ENCODE peak calls at places on chromosomes 16 and 17, in four cellular contexts. One of them, this sample, is unnamed.

GRCh38 chr16:55367796-55368195 is 43.8 kb downstream of the IRX6 start:
- DNase-seq in right cardiac atrium: no peak
- DNase-seq in tibial artery: no peak
- DNase-seq in cardiac muscle cell: no peak
- DNase-seq in this sample: no peak

GRCh38 chr16:19851476-19851875 is 33.2 kb downstream of the GPRC5B start:
- DNase-seq in right cardiac atrium: peak; percentile 29
- DNase-seq in cardiac muscle cell: no peak
- DNase-seq in tibial artery: no peak
- DNase-seq in this sample: no peak

GRCh38 chr16:74186589-74186988 is 110.0 kb upstream of the PSMD7 start:
- DNase-seq in tibial artery: no peak
- DNase-seq in right cardiac atrium: no peak
- DNase-seq in cardiac muscle cell: no peak
- DNase-seq in this sample: no peak

GRCh38 chr16:79833559-79833958 is 233.0 kb upstream of the MAF start:
- DNase-seq in cardiac muscle cell: no peak
- DNase-seq in right cardiac atrium: no peak
- DNase-seq in tibial artery: no peak
- DNase-seq in this sample: no peak

GRCh38 chr16:3857189-3858013 is 23.1 kb downstream of the CREBBP start:
- DNase-seq in right cardiac atrium: no peak
- DNase-seq in tibial artery: peak; percentile 65
- DNase-seq in cardiac muscle cell: no peak
- DNase-seq in this sample: no peak

GRCh38 chr17:60091908-60092331 is 13.2 kb upstream of the HEATR6 start:
- DNase-seq in cardiac muscle cell: no peak
- DNase-seq in tibial artery: no peak
- DNase-seq in right cardiac atrium: no peak
- DNase-seq in this sample: no peak

GRCh38 chr17:57832299-57832698 is 17.5 kb downstream of the MRPS23 start:
- DNase-seq in tibial artery: no peak
- DNase-seq in right cardiac atrium: no peak
- DNase-seq in cardiac muscle cell: no peak
- DNase-seq in this sample: no peak

GRCh38 chr16:1458336-1458976 is 14.1 kb upstream of the CCDC154 start:
- DNase-seq in tibial artery: no peak
- DNase-seq in cardiac muscle cell: no peak
- DNase-seq in right cardiac atrium: no peak
- DNase-seq in this sample: no peak

GRCh38 chr16:1308036-1308976 is 1.1 kb upstream of the UBE2I start:
- DNase-seq in cardiac muscle cell: no peak
- DNase-seq in right cardiac atrium: no peak
- DNase-seq in tibial artery: no peak
- DNase-seq in this sample: no peak

GRCh38 chr17:80910043-80910442 is 81.6 kb upstream of the CHMP6 start:
- DNase-seq in right cardiac atrium: no peak
- DNase-seq in tibial artery: no peak
- DNase-seq in cardiac muscle cell: no peak
- DNase-seq in this sample: no peak

GRCh38 chr16:23354246-23354645 is 52.1 kb downstream of the SCNN1B start:
- DNase-seq in cardiac muscle cell: no peak
- DNase-seq in right cardiac atrium: no peak
- DNase-seq in tibial artery: no peak
- DNase-seq in this sample: no peak

GRCh38 chr16:89921699-89922476 is 1.3 kb upstream of the TUBB3 start:
- DNase-seq in cardiac muscle cell: peak; percentile 50
- DNase-seq in right cardiac atrium: peak; percentile 95
- DNase-seq in tibial artery: peak; percentile 78
- DNase-seq in this sample: peak; percentile 71

GRCh38 chr17:10744509-10745000 is 14.7 kb upstream of the TMEM220 start:
- DNase-seq in cardiac muscle cell: no peak
- DNase-seq in right cardiac atrium: no peak
- DNase-seq in tibial artery: no peak
- DNase-seq in this sample: no peak

GRCh38 chr16:79437764-79438728 is 162.5 kb downstream of the MAF start:
- DNase-seq in right cardiac atrium: peak; percentile 70
- DNase-seq in cardiac muscle cell: no peak
- DNase-seq in tibial artery: no peak
- DNase-seq in this sample: no peak

GRCh38 chr17:57535652-57536018 is 209.5 kb downstream of the CCDC182 start:
- DNase-seq in cardiac muscle cell: no peak
- DNase-seq in tibial artery: no peak
- DNase-seq in right cardiac atrium: no peak
- DNase-seq in this sample: no peak

GRCh38 chr17:56478836-56479447 is 114.6 kb upstream of the NOG start:
- DNase-seq in cardiac muscle cell: peak; percentile 39
- DNase-seq in right cardiac atrium: no peak
- DNase-seq in tibial artery: no peak
- DNase-seq in this sample: no peak

GRCh38 chr17:74729368-74729767 is 7.7 kb upstream of the RAB37 start:
- DNase-seq in tibial artery: no peak
- DNase-seq in cardiac muscle cell: no peak
- DNase-seq in right cardiac atrium: no peak
- DNase-seq in this sample: no peak

GRCh38 chr16:54296543-54296942 is 10.0 kb upstream of the IRX3 start:
- DNase-seq in cardiac muscle cell: no peak
- DNase-seq in right cardiac atrium: no peak
- DNase-seq in tibial artery: no peak
- DNase-seq in this sample: no peak

GRCh38 chr17:67476787-67477335 is 99.8 kb downstream of the PITPNC1 start:
- DNase-seq in tibial artery: no peak
- DNase-seq in right cardiac atrium: no peak
- DNase-seq in cardiac muscle cell: no peak
- DNase-seq in this sample: no peak

GRCh38 chr17:79946352-79947231 is 89.1 kb downstream of the TBC1D16 start:
- DNase-seq in cardiac muscle cell: no peak
- DNase-seq in right cardiac atrium: no peak
- DNase-seq in tibial artery: peak; percentile 18
- DNase-seq in this sample: no peak

GRCh38 chr16:73219176-73219575 is 171.2 kb upstream of the ZFHX3 start:
- DNase-seq in tibial artery: no peak
- DNase-seq in right cardiac atrium: no peak
- DNase-seq in cardiac muscle cell: no peak
- DNase-seq in this sample: no peak

GRCh38 chr17:40433551-40434384 is 9.5 kb upstream of the IGFBP4 start:
- DNase-seq in cardiac muscle cell: no peak
- DNase-seq in right cardiac atrium: no peak
- DNase-seq in tibial artery: no peak
- DNase-seq in this sample: no peak

GRCh38 chr17:45149669-45150603 is 1.7 kb downstream of the HEXIM1 start:
- DNase-seq in tibial artery: peak; percentile 83
- DNase-seq in cardiac muscle cell: peak; percentile 76
- DNase-seq in right cardiac atrium: peak; percentile 77
- DNase-seq in this sample: no peak

GRCh38 chr17:36485805-36486203 is 677 bp upstream of the ZNHIT3 start:
- DNase-seq in right cardiac atrium: no peak
- DNase-seq in tibial artery: no peak
- DNase-seq in cardiac muscle cell: no peak
- DNase-seq in this sample: no peak

GRCh38 chr17:37261286-37261685 is 114.5 kb upstream of the C17orf78 start:
- DNase-seq in right cardiac atrium: no peak
- DNase-seq in cardiac muscle cell: no peak
- DNase-seq in tibial artery: no peak
- DNase-seq in this sample: no peak

GRCh38 chr16:77171750-77172635 is 19.0 kb upstream of the MON1B start:
- DNase-seq in cardiac muscle cell: peak; percentile 76
- DNase-seq in right cardiac atrium: no peak
- DNase-seq in tibial artery: no peak
- DNase-seq in this sample: no peak

GRCh38 chr17:65472602-65473001 is 88.8 kb downstream of the AXIN2 start:
- DNase-seq in right cardiac atrium: peak; percentile 63
- DNase-seq in cardiac muscle cell: peak; percentile 55
- DNase-seq in tibial artery: peak; percentile 69
- DNase-seq in this sample: peak; percentile 61

GRCh38 chr16:66359012-66359411 is 7.5 kb upstream of the CDH5 start:
- DNase-seq in right cardiac atrium: no peak
- DNase-seq in cardiac muscle cell: peak; percentile 19
- DNase-seq in tibial artery: no peak
- DNase-seq in this sample: no peak

GRCh38 chr16:69613283-69614154 is 47.8 kb downstream of the NFAT5 start:
- DNase-seq in cardiac muscle cell: no peak
- DNase-seq in right cardiac atrium: no peak
- DNase-seq in tibial artery: no peak
- DNase-seq in this sample: no peak

GRCh38 chr17:49596613-49597244 is 21.1 kb downstream of the NXPH3 start:
- DNase-seq in right cardiac atrium: no peak
- DNase-seq in tibial artery: no peak
- DNase-seq in cardiac muscle cell: no peak
- DNase-seq in this sample: no peak

GRCh38 chr17:65364408-65364807 is 197.0 kb downstream of the AXIN2 start:
- DNase-seq in right cardiac atrium: no peak
- DNase-seq in cardiac muscle cell: no peak
- DNase-seq in tibial artery: no peak
- DNase-seq in this sample: no peak

GRCh38 chr17:77594416-77595209 is 363.9 kb upstream of the TNRC6C start:
- DNase-seq in cardiac muscle cell: no peak
- DNase-seq in tibial artery: no peak
- DNase-seq in right cardiac atrium: no peak
- DNase-seq in this sample: no peak

GRCh38 chr16:66740533-66740932 is 10.9 kb downstream of the DYNC1LI2 start:
- DNase-seq in right cardiac atrium: peak; percentile 21
- DNase-seq in tibial artery: no peak
- DNase-seq in cardiac muscle cell: no peak
- DNase-seq in this sample: no peak

GRCh38 chr16:8620535-8620934 is 963 bp upstream of the METTL22 start:
- DNase-seq in cardiac muscle cell: no peak
- DNase-seq in tibial artery: no peak
- DNase-seq in right cardiac atrium: no peak
- DNase-seq in this sample: no peak

GRCh38 chr17:81859906-81860755 is at the start of gene P4HB:
- DNase-seq in cardiac muscle cell: no peak
- DNase-seq in tibial artery: peak; percentile 54
- DNase-seq in right cardiac atrium: peak; percentile 35
- DNase-seq in this sample: no peak

GRCh38 chr16:67555795-67556212 is 6.5 kb upstream of the CTCF start:
- DNase-seq in cardiac muscle cell: no peak
- DNase-seq in tibial artery: no peak
- DNase-seq in right cardiac atrium: no peak
- DNase-seq in this sample: no peak

GRCh38 chr17:59746849-59747445 is 39.5 kb downstream of the VMP1 start:
- DNase-seq in cardiac muscle cell: peak; percentile 49
- DNase-seq in tibial artery: no peak
- DNase-seq in right cardiac atrium: no peak
- DNase-seq in this sample: no peak

DNA sequence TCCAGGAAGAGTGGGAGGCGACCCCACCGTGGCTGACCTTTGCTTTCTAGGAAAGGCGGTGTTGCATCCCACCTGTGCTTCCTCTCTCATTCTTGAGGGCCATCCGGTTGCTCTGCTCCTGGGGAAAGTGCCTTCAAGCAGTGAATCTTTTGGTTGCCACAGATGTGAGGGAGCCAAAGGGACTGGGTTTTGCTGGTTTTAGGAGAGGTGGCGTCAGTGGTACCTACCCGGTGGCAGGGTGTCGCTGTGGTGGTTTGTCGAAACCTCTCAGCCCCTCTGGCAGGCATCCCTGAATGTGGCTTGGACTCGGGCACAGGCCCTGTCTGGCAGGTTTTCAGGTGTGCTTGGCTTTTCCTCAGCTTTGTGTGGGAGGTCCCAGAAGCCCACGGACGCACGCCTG is 611.5 kb downstream of the KCNJ18 start:
- DNase-seq in tibial artery: no peak
- DNase-seq in right cardiac atrium: no peak
- DNase-seq in cardiac muscle cell: no peak
- DNase-seq in this sample: no peak
- H3K9me3 ChIP-seq in tibial artery: no peaks in the 10 kb centered on the region
- H3K9me3 ChIP-seq in right cardiac atrium: no peaks in the 10 kb centered on the region
- H3K9me3 ChIP-seq in cardiac muscle cell: no peaks in the 10 kb centered on the region
- H3K9me3 ChIP-seq in this sample: no peaks in the 10 kb centered on the region

GRCh38 chr16:57341441-57342303 is 16.9 kb upstream of the CCL22 start:
- DNase-seq in right cardiac atrium: no peak
- DNase-seq in cardiac muscle cell: no peak
- DNase-seq in tibial artery: no peak
- DNase-seq in this sample: no peak

GRCh38 chr16:57345666-57346204 is 12.8 kb upstream of the CCL22 start:
- DNase-seq in tibial artery: no peak
- DNase-seq in cardiac muscle cell: no peak
- DNase-seq in right cardiac atrium: no peak
- DNase-seq in this sample: no peak

GRCh38 chr16:57345021-57345420 is 13.6 kb upstream of the CCL22 start:
- DNase-seq in tibial artery: no peak
- DNase-seq in cardiac muscle cell: no peak
- DNase-seq in right cardiac atrium: no peak
- DNase-seq in this sample: no peak

GRCh38 chr16:57343131-57343731 is 15.4 kb upstream of the CCL22 start:
- DNase-seq in cardiac muscle cell: no peak
- DNase-seq in right cardiac atrium: no peak
- DNase-seq in tibial artery: no peak
- DNase-seq in this sample: no peak

DNA sequence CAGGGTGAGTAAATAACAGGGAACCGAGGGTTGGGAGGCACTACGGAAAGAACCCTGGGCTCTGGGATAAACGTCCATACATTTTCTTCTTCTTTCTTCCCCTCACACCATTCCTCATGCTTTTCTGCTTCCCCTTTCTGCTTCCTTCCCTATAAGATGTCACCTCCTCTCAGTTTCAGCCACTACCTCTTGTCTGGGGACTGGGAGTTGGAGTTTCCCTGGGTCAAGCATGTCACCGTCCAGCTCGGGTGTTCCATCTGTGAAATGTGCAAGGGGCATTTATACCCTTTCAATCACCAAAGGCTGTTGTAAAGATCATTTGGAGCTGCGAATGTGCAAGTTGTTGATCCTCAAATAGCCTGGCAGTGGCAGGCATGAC is 17.5 kb upstream of the CCL22 start:
- DNase-seq in cardiac muscle cell: no peak
- DNase-seq in right cardiac atrium: no peak
- DNase-seq in tibial artery: no peak
- DNase-seq in this sample: no peak
- H3K27ac ChIP-seq in cardiac muscle cell: no peak overlapping the region
- H3K27ac ChIP-seq in right cardiac atrium: no peak overlapping the region
- H3K27ac ChIP-seq in tibial artery: no peak overlapping the region
- H3K27ac ChIP-seq in this sample: no peak overlapping the region

GRCh38 chr16:58652741-58653140 is 23.1 kb upstream of the CNOT1 start:
- DNase-seq in right cardiac atrium: no peak
- DNase-seq in tibial artery: no peak
- DNase-seq in cardiac muscle cell: peak; percentile 63
- DNase-seq in this sample: no peak

GRCh38 chr16:58647107-58647506 is 17.5 kb upstream of the CNOT1 start:
- DNase-seq in right cardiac atrium: no peak
- DNase-seq in tibial artery: no peak
- DNase-seq in cardiac muscle cell: no peak
- DNase-seq in this sample: no peak

GRCh38 chr16:58651965-58652348 is 22.3 kb upstream of the CNOT1 start:
- DNase-seq in right cardiac atrium: no peak
- DNase-seq in tibial artery: no peak
- DNase-seq in cardiac muscle cell: no peak
- DNase-seq in this sample: no peak

GRCh38 chr16:58644765-58645487 is 15.3 kb upstream of the CNOT1 start:
- DNase-seq in right cardiac atrium: no peak
- DNase-seq in cardiac muscle cell: no peak
- DNase-seq in tibial artery: no peak
- DNase-seq in this sample: no peak

GRCh38 chr16:58649707-58650106 is 20.1 kb upstream of the CNOT1 start:
- DNase-seq in tibial artery: no peak
- DNase-seq in right cardiac atrium: no peak
- DNase-seq in cardiac muscle cell: no peak
- DNase-seq in this sample: no peak
- H3K9me3 ChIP-seq in tibial artery: no peaks in the 10 kb centered on the region
- H3K9me3 ChIP-seq in right cardiac atrium: no peaks in the 10 kb centered on the region
- H3K9me3 ChIP-seq in cardiac muscle cell: no peaks in the 10 kb centered on the region
- H3K9me3 ChIP-seq in this sample: no peaks in the 10 kb centered on the region

GRCh38 chr16:88699180-88699579 is 7.0 kb downstream of the RNF166 start:
- DNase-seq in right cardiac atrium: no peak
- DNase-seq in cardiac muscle cell: no peak
- DNase-seq in tibial artery: no peak
- DNase-seq in this sample: no peak
- H3K27ac ChIP-seq in right cardiac atrium: no peak overlapping the region
- H3K27ac ChIP-seq in cardiac muscle cell: no peak overlapping the region
- H3K27ac ChIP-seq in tibial artery: no peak overlapping the region
- H3K27ac ChIP-seq in this sample: no peak overlapping the region

This sample was measured in thoracic aorta.